ENCODE peak calls at places on chromosome 4, in nine cellular contexts. One of them, this sample, is unnamed.
A peak's percentile ranks its signal among the peaks of the same experiment; 100 is the strongest.

GRCh38 chr4:7967501-7968261 is 28.0 kb upstream of the AFAP1 start:
- DNase-seq in iPS DF 6.9: no peak
- DNase-seq in stimulated activated CD8-positive, alpha-beta memory T cell treated with anti-CD3 and anti-CD28 coated beads, Interleukin-4, amount 100 ng/mL, for 1 hour: no peak
- DNase-seq in T-helper 17 cell: no peak
- DNase-seq in nucleus accumbens: peak; percentile 22
- DNase-seq in endodermal cell: no peak
- DNase-seq in MM.1S: no peak
- DNase-seq in AG10803: no peak
- DNase-seq in lower lobe of right lung: no peak
- DNase-seq in this sample: peak; percentile 72

GRCh38 chr4:3630136-3630933 is 98.1 kb upstream of the LRPAP1 start:
- DNase-seq in iPS DF 6.9: no peak
- DNase-seq in stimulated activated CD8-positive, alpha-beta memory T cell treated with anti-CD3 and anti-CD28 coated beads, Interleukin-4, amount 100 ng/mL, for 1 hour: no peak
- DNase-seq in T-helper 17 cell: no peak
- DNase-seq in nucleus accumbens: no peak
- DNase-seq in endodermal cell: peak; percentile 65
- DNase-seq in MM.1S: no peak
- DNase-seq in AG10803: no peak
- DNase-seq in lower lobe of right lung: peak; percentile 23
- DNase-seq in this sample: no peak

GRCh38 chr4:167234388-167234881 is at the start of gene SPOCK3:
- DNase-seq in iPS DF 6.9: no peak
- DNase-seq in stimulated activated CD8-positive, alpha-beta memory T cell treated with anti-CD3 and anti-CD28 coated beads, Interleukin-4, amount 100 ng/mL, for 1 hour: no peak
- DNase-seq in T-helper 17 cell: no peak
- DNase-seq in nucleus accumbens: peak; percentile 82
- DNase-seq in endodermal cell: peak; percentile 87
- DNase-seq in MM.1S: peak; percentile 26
- DNase-seq in AG10803: peak; percentile 1
- DNase-seq in lower lobe of right lung: peak; percentile 56
- DNase-seq in this sample: no peak

GRCh38 chr4:39348371-39349265 is 17.5 kb downstream of the RFC1 start:
- DNase-seq in iPS DF 6.9: no peak
- DNase-seq in stimulated activated CD8-positive, alpha-beta memory T cell treated with anti-CD3 and anti-CD28 coated beads, Interleukin-4, amount 100 ng/mL, for 1 hour: no peak
- DNase-seq in T-helper 17 cell: no peak
- DNase-seq in nucleus accumbens: no peak
- DNase-seq in endodermal cell: no peak
- DNase-seq in MM.1S: no peak
- DNase-seq in AG10803: peak; percentile 9
- DNase-seq in lower lobe of right lung: no peak
- DNase-seq in this sample: no peak

GRCh38 chr4:147853706-147854105 is 121.8 kb downstream of the ARHGAP10 start:
- DNase-seq in iPS DF 6.9: no peak
- DNase-seq in stimulated activated CD8-positive, alpha-beta memory T cell treated with anti-CD3 and anti-CD28 coated beads, Interleukin-4, amount 100 ng/mL, for 1 hour: no peak
- DNase-seq in T-helper 17 cell: no peak
- DNase-seq in nucleus accumbens: no peak
- DNase-seq in endodermal cell: no peak
- DNase-seq in MM.1S: no peak
- DNase-seq in AG10803: peak; percentile 89
- DNase-seq in lower lobe of right lung: no peak
- DNase-seq in this sample: no peak

GRCh38 chr4:5757954-5758353 is 47.0 kb downstream of the EVC start:
- DNase-seq in iPS DF 6.9: no peak
- DNase-seq in stimulated activated CD8-positive, alpha-beta memory T cell treated with anti-CD3 and anti-CD28 coated beads, Interleukin-4, amount 100 ng/mL, for 1 hour: no peak
- DNase-seq in T-helper 17 cell: no peak
- DNase-seq in nucleus accumbens: no peak
- DNase-seq in endodermal cell: no peak
- DNase-seq in MM.1S: no peak
- DNase-seq in AG10803: no peak
- DNase-seq in lower lobe of right lung: no peak
- DNase-seq in this sample: no peak

GRCh38 chr4:70754990-70755688 is 33.4 kb downstream of the RUFY3 start:
- DNase-seq in iPS DF 6.9: no peak
- DNase-seq in stimulated activated CD8-positive, alpha-beta memory T cell treated with anti-CD3 and anti-CD28 coated beads, Interleukin-4, amount 100 ng/mL, for 1 hour: no peak
- DNase-seq in T-helper 17 cell: no peak
- DNase-seq in nucleus accumbens: no peak
- DNase-seq in endodermal cell: no peak
- DNase-seq in MM.1S: no peak
- DNase-seq in AG10803: no peak
- DNase-seq in lower lobe of right lung: no peak
- DNase-seq in this sample: no peak

GRCh38 chr4:74376888-74377483 is 12.0 kb downstream of the EREG start:
- DNase-seq in iPS DF 6.9: no peak
- DNase-seq in stimulated activated CD8-positive, alpha-beta memory T cell treated with anti-CD3 and anti-CD28 coated beads, Interleukin-4, amount 100 ng/mL, for 1 hour: no peak
- DNase-seq in T-helper 17 cell: no peak
- DNase-seq in nucleus accumbens: no peak
- DNase-seq in endodermal cell: no peak
- DNase-seq in MM.1S: peak; percentile 58
- DNase-seq in AG10803: peak; percentile 69
- DNase-seq in lower lobe of right lung: no peak
- DNase-seq in this sample: no peak

GRCh38 chr4:74364649-74365491 is at the start of gene EREG:
- DNase-seq in iPS DF 6.9: no peak
- DNase-seq in stimulated activated CD8-positive, alpha-beta memory T cell treated with anti-CD3 and anti-CD28 coated beads, Interleukin-4, amount 100 ng/mL, for 1 hour: no peak
- DNase-seq in T-helper 17 cell: no peak
- DNase-seq in nucleus accumbens: no peak
- DNase-seq in endodermal cell: peak; percentile 91
- DNase-seq in MM.1S: no peak
- DNase-seq in AG10803: peak; percentile 29
- DNase-seq in lower lobe of right lung: peak; percentile 63
- DNase-seq in this sample: peak; percentile 81

GRCh38 chr4:5718411-5718810 is 7.4 kb downstream of the EVC start:
- DNase-seq in iPS DF 6.9: no peak
- DNase-seq in stimulated activated CD8-positive, alpha-beta memory T cell treated with anti-CD3 and anti-CD28 coated beads, Interleukin-4, amount 100 ng/mL, for 1 hour: no peak
- DNase-seq in T-helper 17 cell: no peak
- DNase-seq in nucleus accumbens: no peak
- DNase-seq in endodermal cell: no peak
- DNase-seq in MM.1S: no peak
- DNase-seq in AG10803: no peak
- DNase-seq in lower lobe of right lung: no peak
- DNase-seq in this sample: no peak

GRCh38 chr4:85866508-85866907 is 391.6 kb downstream of the ARHGAP24 start:
- DNase-seq in iPS DF 6.9: no peak
- DNase-seq in stimulated activated CD8-positive, alpha-beta memory T cell treated with anti-CD3 and anti-CD28 coated beads, Interleukin-4, amount 100 ng/mL, for 1 hour: no peak
- DNase-seq in T-helper 17 cell: no peak
- DNase-seq in nucleus accumbens: no peak
- DNase-seq in endodermal cell: no peak
- DNase-seq in MM.1S: no peak
- DNase-seq in AG10803: peak; percentile 15
- DNase-seq in lower lobe of right lung: no peak
- DNase-seq in this sample: no peak

GRCh38 chr4:63105839-63106238 is 1303.4 kb downstream of the TECRL start:
- DNase-seq in iPS DF 6.9: no peak
- DNase-seq in stimulated activated CD8-positive, alpha-beta memory T cell treated with anti-CD3 and anti-CD28 coated beads, Interleukin-4, amount 100 ng/mL, for 1 hour: no peak
- DNase-seq in T-helper 17 cell: no peak
- DNase-seq in nucleus accumbens: no peak
- DNase-seq in endodermal cell: peak; percentile 46
- DNase-seq in MM.1S: no peak
- DNase-seq in AG10803: no peak
- DNase-seq in lower lobe of right lung: no peak
- DNase-seq in this sample: no peak

GRCh38 chr4:22708961-22709360 is 16.2 kb downstream of the GBA3 start:
- DNase-seq in iPS DF 6.9: no peak
- DNase-seq in stimulated activated CD8-positive, alpha-beta memory T cell treated with anti-CD3 and anti-CD28 coated beads, Interleukin-4, amount 100 ng/mL, for 1 hour: no peak
- DNase-seq in T-helper 17 cell: no peak
- DNase-seq in nucleus accumbens: no peak
- DNase-seq in endodermal cell: no peak
- DNase-seq in MM.1S: no peak
- DNase-seq in AG10803: no peak
- DNase-seq in lower lobe of right lung: no peak
- DNase-seq in this sample: no peak

GRCh38 chr4:138897818-138898226 is 117.8 kb upstream of the NOCT start:
- DNase-seq in iPS DF 6.9: no peak
- DNase-seq in stimulated activated CD8-positive, alpha-beta memory T cell treated with anti-CD3 and anti-CD28 coated beads, Interleukin-4, amount 100 ng/mL, for 1 hour: no peak
- DNase-seq in T-helper 17 cell: no peak
- DNase-seq in nucleus accumbens: no peak
- DNase-seq in endodermal cell: no peak
- DNase-seq in MM.1S: peak; percentile 33
- DNase-seq in AG10803: peak; percentile 60
- DNase-seq in lower lobe of right lung: no peak
- DNase-seq in this sample: no peak

GRCh38 chr4:145298885-145299284 is 118.5 kb upstream of the OTUD4 start:
- DNase-seq in iPS DF 6.9: no peak
- DNase-seq in stimulated activated CD8-positive, alpha-beta memory T cell treated with anti-CD3 and anti-CD28 coated beads, Interleukin-4, amount 100 ng/mL, for 1 hour: no peak
- DNase-seq in T-helper 17 cell: no peak
- DNase-seq in nucleus accumbens: no peak
- DNase-seq in endodermal cell: no peak
- DNase-seq in MM.1S: peak; percentile 37
- DNase-seq in AG10803: no peak
- DNase-seq in lower lobe of right lung: no peak
- DNase-seq in this sample: no peak

GRCh38 chr4:39591290-39591689 is 47.4 kb downstream of the SMIM14 start:
- DNase-seq in iPS DF 6.9: no peak
- DNase-seq in stimulated activated CD8-positive, alpha-beta memory T cell treated with anti-CD3 and anti-CD28 coated beads, Interleukin-4, amount 100 ng/mL, for 1 hour: no peak
- DNase-seq in T-helper 17 cell: no peak
- DNase-seq in nucleus accumbens: no peak
- DNase-seq in endodermal cell: no peak
- DNase-seq in MM.1S: peak; percentile 31
- DNase-seq in AG10803: no peak
- DNase-seq in lower lobe of right lung: no peak
- DNase-seq in this sample: no peak

GRCh38 chr4:67929447-67929846 is 33.8 kb downstream of the TMPRSS11A start:
- DNase-seq in iPS DF 6.9: no peak
- DNase-seq in stimulated activated CD8-positive, alpha-beta memory T cell treated with anti-CD3 and anti-CD28 coated beads, Interleukin-4, amount 100 ng/mL, for 1 hour: no peak
- DNase-seq in T-helper 17 cell: no peak
- DNase-seq in nucleus accumbens: no peak
- DNase-seq in endodermal cell: no peak
- DNase-seq in MM.1S: no peak
- DNase-seq in AG10803: peak; percentile 9
- DNase-seq in lower lobe of right lung: no peak
- DNase-seq in this sample: no peak

GRCh38 chr4:127463883-127464282 is 168.9 kb upstream of the INTU start:
- DNase-seq in iPS DF 6.9: no peak
- DNase-seq in stimulated activated CD8-positive, alpha-beta memory T cell treated with anti-CD3 and anti-CD28 coated beads, Interleukin-4, amount 100 ng/mL, for 1 hour: no peak
- DNase-seq in T-helper 17 cell: no peak
- DNase-seq in nucleus accumbens: no peak
- DNase-seq in endodermal cell: peak; percentile 60
- DNase-seq in MM.1S: no peak
- DNase-seq in AG10803: no peak
- DNase-seq in lower lobe of right lung: no peak
- DNase-seq in this sample: no peak

GRCh38 chr4:30721353-30722091 is 1.4 kb downstream of the PCDH7 start:
- DNase-seq in iPS DF 6.9: no peak
- DNase-seq in stimulated activated CD8-positive, alpha-beta memory T cell treated with anti-CD3 and anti-CD28 coated beads, Interleukin-4, amount 100 ng/mL, for 1 hour: no peak
- DNase-seq in T-helper 17 cell: no peak
- DNase-seq in nucleus accumbens: peak; percentile 48
- DNase-seq in endodermal cell: peak; percentile 86
- DNase-seq in MM.1S: no peak
- DNase-seq in AG10803: no peak
- DNase-seq in lower lobe of right lung: no peak
- DNase-seq in this sample: peak; percentile 71

GRCh38 chr4:94480362-94480951 is 28.7 kb downstream of the PDLIM5 start:
- DNase-seq in iPS DF 6.9: no peak
- DNase-seq in stimulated activated CD8-positive, alpha-beta memory T cell treated with anti-CD3 and anti-CD28 coated beads, Interleukin-4, amount 100 ng/mL, for 1 hour: no peak
- DNase-seq in T-helper 17 cell: no peak
- DNase-seq in nucleus accumbens: no peak
- DNase-seq in endodermal cell: no peak
- DNase-seq in MM.1S: no peak
- DNase-seq in AG10803: no peak
- DNase-seq in lower lobe of right lung: no peak
- DNase-seq in this sample: no peak

GRCh38 chr4:38467296-38467695 is 196.7 kb upstream of the KLF3 start:
- DNase-seq in iPS DF 6.9: no peak
- DNase-seq in stimulated activated CD8-positive, alpha-beta memory T cell treated with anti-CD3 and anti-CD28 coated beads, Interleukin-4, amount 100 ng/mL, for 1 hour: no peak
- DNase-seq in T-helper 17 cell: no peak
- DNase-seq in nucleus accumbens: no peak
- DNase-seq in endodermal cell: no peak
- DNase-seq in MM.1S: no peak
- DNase-seq in AG10803: no peak
- DNase-seq in lower lobe of right lung: no peak
- DNase-seq in this sample: no peak

GRCh38 chr4:150149381-150149780 is 71.1 kb downstream of the DCLK2 start:
- DNase-seq in iPS DF 6.9: no peak
- DNase-seq in stimulated activated CD8-positive, alpha-beta memory T cell treated with anti-CD3 and anti-CD28 coated beads, Interleukin-4, amount 100 ng/mL, for 1 hour: no peak
- DNase-seq in T-helper 17 cell: no peak
- DNase-seq in nucleus accumbens: no peak
- DNase-seq in endodermal cell: no peak
- DNase-seq in MM.1S: no peak
- DNase-seq in AG10803: peak; percentile 97
- DNase-seq in lower lobe of right lung: no peak
- DNase-seq in this sample: no peak

GRCh38 chr4:140943486-140943885 is 187.3 kb upstream of the TBC1D9 start:
- DNase-seq in iPS DF 6.9: no peak
- DNase-seq in stimulated activated CD8-positive, alpha-beta memory T cell treated with anti-CD3 and anti-CD28 coated beads, Interleukin-4, amount 100 ng/mL, for 1 hour: no peak
- DNase-seq in T-helper 17 cell: no peak
- DNase-seq in nucleus accumbens: no peak
- DNase-seq in endodermal cell: no peak
- DNase-seq in MM.1S: no peak
- DNase-seq in AG10803: peak; percentile 90
- DNase-seq in lower lobe of right lung: no peak
- DNase-seq in this sample: no peak

GRCh38 chr4:94695389-94695788 is 62.4 kb upstream of the BMPR1B start:
- DNase-seq in iPS DF 6.9: no peak
- DNase-seq in stimulated activated CD8-positive, alpha-beta memory T cell treated with anti-CD3 and anti-CD28 coated beads, Interleukin-4, amount 100 ng/mL, for 1 hour: no peak
- DNase-seq in T-helper 17 cell: no peak
- DNase-seq in nucleus accumbens: no peak
- DNase-seq in endodermal cell: no peak
- DNase-seq in MM.1S: no peak
- DNase-seq in AG10803: no peak
- DNase-seq in lower lobe of right lung: no peak
- DNase-seq in this sample: no peak

GRCh38 chr4:113674733-113675132 is 86.8 kb downstream of the CAMK2D start:
- DNase-seq in iPS DF 6.9: no peak
- DNase-seq in stimulated activated CD8-positive, alpha-beta memory T cell treated with anti-CD3 and anti-CD28 coated beads, Interleukin-4, amount 100 ng/mL, for 1 hour: no peak
- DNase-seq in T-helper 17 cell: no peak
- DNase-seq in nucleus accumbens: no peak
- DNase-seq in endodermal cell: no peak
- DNase-seq in MM.1S: no peak
- DNase-seq in AG10803: no peak
- DNase-seq in lower lobe of right lung: no peak
- DNase-seq in this sample: no peak

GRCh38 chr4:3201718-3202702 is 46.9 kb upstream of the MSANTD1 start:
- DNase-seq in iPS DF 6.9: no peak
- DNase-seq in stimulated activated CD8-positive, alpha-beta memory T cell treated with anti-CD3 and anti-CD28 coated beads, Interleukin-4, amount 100 ng/mL, for 1 hour: no peak
- DNase-seq in T-helper 17 cell: peak; percentile 39
- DNase-seq in nucleus accumbens: no peak
- DNase-seq in endodermal cell: peak; percentile 27
- DNase-seq in MM.1S: no peak
- DNase-seq in AG10803: peak; percentile 25
- DNase-seq in lower lobe of right lung: no peak
- DNase-seq in this sample: no peak

GRCh38 chr4:26022346-26022891 is 108.4 kb downstream of the SMIM20 start:
- DNase-seq in iPS DF 6.9: no peak
- DNase-seq in stimulated activated CD8-positive, alpha-beta memory T cell treated with anti-CD3 and anti-CD28 coated beads, Interleukin-4, amount 100 ng/mL, for 1 hour: no peak
- DNase-seq in T-helper 17 cell: no peak
- DNase-seq in nucleus accumbens: no peak
- DNase-seq in endodermal cell: no peak
- DNase-seq in MM.1S: no peak
- DNase-seq in AG10803: peak; percentile 57
- DNase-seq in lower lobe of right lung: no peak
- DNase-seq in this sample: no peak

GRCh38 chr4:59818656-59819055 is 1381.5 kb upstream of the ADGRL3 start:
- DNase-seq in iPS DF 6.9: no peak
- DNase-seq in stimulated activated CD8-positive, alpha-beta memory T cell treated with anti-CD3 and anti-CD28 coated beads, Interleukin-4, amount 100 ng/mL, for 1 hour: no peak
- DNase-seq in T-helper 17 cell: no peak
- DNase-seq in nucleus accumbens: peak; percentile 20
- DNase-seq in endodermal cell: no peak
- DNase-seq in MM.1S: peak; percentile 75
- DNase-seq in AG10803: no peak
- DNase-seq in lower lobe of right lung: no peak
- DNase-seq in this sample: no peak

GRCh38 chr4:71304289-71304850 is 34.5 kb upstream of the SLC4A4 start:
- DNase-seq in iPS DF 6.9: no peak
- DNase-seq in stimulated activated CD8-positive, alpha-beta memory T cell treated with anti-CD3 and anti-CD28 coated beads, Interleukin-4, amount 100 ng/mL, for 1 hour: no peak
- DNase-seq in T-helper 17 cell: no peak
- DNase-seq in nucleus accumbens: no peak
- DNase-seq in endodermal cell: no peak
- DNase-seq in MM.1S: no peak
- DNase-seq in AG10803: peak; percentile 22
- DNase-seq in lower lobe of right lung: no peak
- DNase-seq in this sample: no peak